ENCODE peak calls at places on chromosome 9, in five cellular contexts. I, W, C, G and A are unnamed samples.

GRCh38 chr9:100063185-100063584 is 35.6 kb downstream of the ERP44 start:
- DNase-seq in I (no peak), W (no peak), C (no peak), G (no peak), A (no peak)

GRCh38 chr9:72038408-72038807 is 22.0 kb downstream of the C9orf57 start:
- DNase-seq in I (no peak), W (no peak), C (no peak), G (no peak), A (no peak)

GRCh38 chr9:136602193-136602885 is 56.5 kb upstream of the NOTCH1 start:
- DNase-seq in I (no peak), W (no peak), C (no peak), G (no peak), A (no peak)

GRCh38 chr9:101691657-101692056 is 46.8 kb downstream of the GRIN3A start:
- DNase-seq in I (no peak), W (no peak), C (no peak), G (no peak), A (no peak)

GRCh38 chr9:123058834-123059233 is 25.4 kb downstream of the GPR21 start:
- DNase-seq in I (no peak), W (no peak), C (no peak), G (peak; percentile 71), A (no peak)

GRCh38 chr9:6040077-6040476 is 24.7 kb upstream of the RANBP6 start:
- DNase-seq in I (no peak), W (no peak), C (no peak), G (no peak), A (no peak)

GRCh38 chr9:32251539-32251938 is 132.9 kb upstream of the ACO1 start:
- DNase-seq in I (peak; percentile 71), W (peak; percentile 80), C (peak; percentile 38), G (peak; percentile 50), A (peak; percentile 52)

GRCh38 chr9:71858812-71859211 is 52.2 kb downstream of the ABHD17B start:
- DNase-seq in I (no peak), W (no peak), C (no peak), G (peak; percentile 7), A (peak; percentile 29)

GRCh38 chr9:83920469-83920941 is 727 bp downstream of the KIF27 start:
- DNase-seq in I (no peak), W (peak; percentile 62), C (peak; percentile 69), G (no peak), A (peak; percentile 53)

GRCh38 chr9:74497750-74498615 is 848 bp downstream of the RORB start:
- DNase-seq in I (peak; percentile 63), W (no peak), C (no peak), G (peak; percentile 14), A (peak; percentile 24)

GRCh38 chr9:114462791-114463190 is 42.5 kb downstream of the WHRN start:
- DNase-seq in I (no peak), W (no peak), C (no peak), G (no peak), A (no peak)

GRCh38 chr9:6232546-6232945 is 16.9 kb downstream of the IL33 start:
- DNase-seq in I (no peak), W (no peak), C (no peak), G (no peak), A (no peak)

GRCh38 chr9:116278326-116278725 is 124.7 kb downstream of the PAPPA start:
- DNase-seq in I (no peak), W (no peak), C (no peak), G (no peak), A (no peak)

GRCh38 chr9:36878986-36879982 is 154.8 kb downstream of the PAX5 start:
- DNase-seq in I (no peak), W (no peak), C (no peak), G (no peak), A (peak; percentile 87)

GRCh38 chr9:80197661-80198060 is 625.9 kb downstream of the TLE4 start:
- DNase-seq in I (no peak), W (no peak), C (no peak), G (no peak), A (no peak)

GRCh38 chr9:95363051-95363841 is 45.7 kb upstream of the FANCC start:
- DNase-seq in I (no peak), W (no peak), C (no peak), G (no peak), A (no peak)

GRCh38 chr9:38176256-38176655 is 107.2 kb upstream of the SHB start:
- DNase-seq in I (no peak), W (no peak), C (no peak), G (no peak), A (no peak)

GRCh38 chr9:126735482-126735881 is 69.4 kb upstream of the ZBTB43 start:
- DNase-seq in I (no peak), W (no peak), C (no peak), G (no peak), A (no peak)

GRCh38 chr9:127210851-127211730 is 53.5 kb upstream of the GARNL3 start:
- DNase-seq in I (no peak), W (no peak), C (no peak), G (no peak), A (no peak)

GRCh38 chr9:35682083-35682482 is 7.6 kb downstream of the TPM2 start:
- DNase-seq in I (no peak), W (no peak), C (no peak), G (no peak), A (no peak)

GRCh38 chr9:117340422-117340821 is 74.4 kb downstream of the ASTN2 start:
- DNase-seq in I (no peak), W (no peak), C (no peak), G (no peak), A (no peak)

GRCh38 chr9:4365055-4365454 is 65.2 kb upstream of the GLIS3 start:
- DNase-seq in I (no peak), W (no peak), C (no peak), G (no peak), A (no peak)

GRCh38 chr9:12735669-12736068 is 39.2 kb upstream of the LURAP1L start:
- DNase-seq in I (no peak), W (no peak), C (no peak), G (no peak), A (no peak)

GRCh38 chr9:6779417-6780241 is 21.9 kb downstream of the KDM4C start:
- DNase-seq in I (no peak), W (peak; percentile 81), C (peak; percentile 13), G (no peak), A (no peak)

GRCh38 chr9:4022435-4023067 is 277.3 kb downstream of the GLIS3 start:
- DNase-seq in I (no peak), W (no peak), C (no peak), G (no peak), A (no peak)

GRCh38 chr9:137406085-137406773 is 16.7 kb downstream of the EXD3 start:
- DNase-seq in I (no peak), W (no peak), C (no peak), G (no peak), A (no peak)

GRCh38 chr9:112232233-112232632 is 57.1 kb upstream of the SUSD1 start:
- DNase-seq in I (no peak), W (no peak), C (no peak), G (no peak), A (no peak)
- TF ChIP-seq CTCF in I (no peak), W (no peak), C (no peak), G (no peak), A (no peak)

GRCh38 chr9:129939426-129939825 is 103.6 kb downstream of the FNBP1 start:
- DNase-seq in I (no peak), W (no peak), C (no peak), G (no peak), A (no peak)

GRCh38 chr9:129946596-129946995 is 96.4 kb downstream of the FNBP1 start:
- DNase-seq in I (no peak), W (no peak), C (no peak), G (no peak), A (no peak)

GRCh38 chr9:129949821-129950220 is 93.2 kb downstream of the FNBP1 start:
- DNase-seq in I (no peak), W (no peak), C (no peak), G (no peak), A (no peak)

GRCh38 chr9:129945314-129945713 is 97.7 kb downstream of the FNBP1 start:
- DNase-seq in I (no peak), W (no peak), C (no peak), G (no peak), A (no peak)

GRCh38 chr9:129944501-129945116 is 98.4 kb downstream of the FNBP1 start:
- DNase-seq in I (no peak), W (no peak), C (no peak), G (no peak), A (no peak)
- TF ChIP-seq CTCF in I (no peak), W (no peak), C (peak; percentile 30), G (no peak), A (no peak)

GRCh38 chr9:86413966-86414880 is 60.0 kb upstream of the TUT7 start:
- DNase-seq in I (no peak), W (peak; percentile 25), C (no peak), G (peak; percentile 54), A (peak; percentile 37)
- TF ChIP-seq CTCF in I (peak; percentile 61), W (peak; percentile 56), C (peak; percentile 41), G (peak; percentile 79), A (peak; percentile 49)

DNA sequence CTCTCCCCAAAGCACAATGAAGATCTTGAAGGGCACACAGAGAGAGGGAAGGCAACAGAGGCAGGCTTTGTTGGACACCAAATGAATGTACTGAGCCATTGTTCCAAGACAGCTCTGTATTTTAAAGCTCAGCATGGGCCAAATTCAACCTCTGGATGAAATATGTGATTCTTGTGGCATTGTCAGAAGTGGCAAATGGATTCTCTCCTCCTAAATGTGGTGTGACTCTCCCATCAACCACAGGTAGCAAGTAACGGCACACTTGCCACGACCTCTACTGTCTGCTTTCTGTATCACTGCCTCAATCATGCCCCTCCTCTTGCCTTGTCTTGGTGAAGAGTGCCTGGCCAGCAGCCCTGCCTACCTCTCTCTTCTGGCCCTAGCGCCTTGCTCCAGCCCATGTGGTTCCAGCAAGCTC is 6.1 kb upstream of the MOB3B start:
- DNase-seq in I (peak; percentile 57), W (no peak), C (no peak), G (no peak), A (no peak)
- TF ChIP-seq CTCF in I (no peak), W (no peak), C (no peak), G (no peak), A (peak; percentile 26)

GRCh38 chr9:121744687-121745395 is 93.4 kb downstream of the DAB2IP start:
- DNase-seq in I (no peak), W (peak; percentile 61), C (no peak), G (no peak), A (no peak)

GRCh38 chr9:121742923-121743322 is 91.5 kb downstream of the DAB2IP start:
- DNase-seq in I (no peak), W (no peak), C (no peak), G (no peak), A (no peak)

GRCh38 chr9:121745396-121745695 is 93.9 kb downstream of the DAB2IP start:
- DNase-seq in I (no peak), W (no peak), C (no peak), G (no peak), A (no peak)

GRCh38 chr9:121744002-121744686 is 92.7 kb downstream of the DAB2IP start:
- DNase-seq in I (peak; percentile 47), W (peak; percentile 74), C (peak; percentile 75), G (no peak), A (peak; percentile 67)

GRCh38 chr9:121743441-121744001 is 92.1 kb downstream of the DAB2IP start:
- DNase-seq in I (peak; percentile 69), W (peak; percentile 85), C (peak; percentile 82), G (peak; percentile 93), A (no peak)
- TF ChIP-seq CTCF in I (no peak), W (peak; percentile 17), C (peak; percentile 75), G (no peak), A (no peak)

GRCh38 chr9:75588808-75589207 is 301.7 kb upstream of the PCSK5 start:
- DNase-seq in I (no peak), W (no peak), C (no peak), G (peak; percentile 6), A (no peak)
- TF ChIP-seq CTCF in I (no peak), W (no peak), C (peak; percentile 10), G (no peak), A (no peak)